ENCODE peak calls at places on chromosomes 7 and 10, in ten cellular contexts. N is PC-9, S is lower lobe of right lung, K is ovary, A is GM12865, G is sigmoid colon, M is keratinocyte, O is BE2C, R is WERI-Rb-1, B is Panc1. X is an unnamed sample.
A peak's percentile ranks its signal among the peaks of the same experiment; 100 is the strongest.

GRCh38 chr10:1939016-1939415 is 201.7 kb upstream of the ADARB2 start:
- DNase-seq in S (no peak), O (no peak), M (no peak), B (no peak), K (no peak), G (no peak), N (no peak), R (no peak), A (no peak), X (no peak)

GRCh38 chr7:84982199-84982598 is 204.7 kb downstream of the SEMA3D start:
- DNase-seq in G (no peak), N (no peak), B (no peak), K (no peak), M (no peak), O (no peak), R (no peak), S (no peak), A (no peak), X (no peak)

GRCh38 chr10:72292223-72292691 is 18.5 kb downstream of the DDIT4 start:
- DNase-seq in S (no peak), N (peak; percentile 99), M (peak; percentile 99), A (peak; percentile 67), B (no peak), K (no peak), O (no peak), G (no peak), R (no peak), X (no peak)

GRCh38 chr10:21807162-21807561 is 196.4 kb downstream of the DNAJC1 start:
- DNase-seq in S (no peak), N (no peak), O (peak; percentile 18), A (no peak), M (no peak), R (peak; percentile 42), K (no peak), G (no peak), B (no peak), X (no peak)

GRCh38 chr10:96863922-96864543 is 31.9 kb downstream of the LCOR start:
- DNase-seq in A (peak; percentile 30), B (peak; percentile 67), K (no peak), R (no peak), M (no peak), S (no peak), G (no peak), O (no peak), N (peak; percentile 95), X (peak; percentile 21)

GRCh38 chr10:89352039-89352597 is 24.3 kb downstream of the IFIT3 start:
- DNase-seq in N (peak; percentile 95), A (peak; percentile 88), K (no peak), O (no peak), R (no peak), M (peak; percentile 70), S (no peak), G (no peak), B (no peak), X (no peak)

GRCh38 chr7:41786324-41786723 is 83.4 kb upstream of the INHBA start:
- DNase-seq in K (no peak), O (no peak), S (no peak), G (no peak), A (no peak), M (no peak), R (no peak), N (no peak), B (no peak), X (no peak)

GRCh38 chr7:97298561-97298960 is 181.1 kb downstream of the SDHAF3 start:
- DNase-seq in S (no peak), M (no peak), O (no peak), K (no peak), R (no peak), G (no peak), N (no peak), A (no peak), B (no peak), X (no peak)

GRCh38 chr7:7862393-7862792 is 106.2 kb upstream of the GLCCI1 start:
- DNase-seq in A (no peak), N (no peak), S (no peak), R (no peak), M (no peak), K (no peak), B (no peak), G (no peak), O (no peak), X (no peak)

GRCh38 chr7:35255417-35255798 is 1.5 kb upstream of the TBX20 start:
- DNase-seq in R (no peak), N (no peak), O (no peak), B (no peak), K (no peak), A (no peak), S (no peak), G (no peak), M (no peak), X (no peak)

GRCh38 chr10:101780818-101781654 is 2.2 kb downstream of the NPM3 start:
- DNase-seq in A (peak; percentile 81), S (peak; percentile 75), K (peak; percentile 48), R (peak; percentile 73), O (peak; percentile 74), G (peak; percentile 73), B (peak; percentile 47), M (no peak), N (no peak), X (no peak)

GRCh38 chr10:82922755-82923154 is 1047.8 kb downstream of the NRG3 start:
- DNase-seq in M (no peak), K (no peak), O (no peak), S (no peak), B (no peak), R (no peak), G (no peak), A (no peak), N (no peak), X (no peak)

GRCh38 chr7:107813524-107813923 is 10.5 kb upstream of the SLC26A3 start:
- DNase-seq in A (no peak), G (no peak), M (no peak), B (no peak), K (no peak), O (no peak), S (no peak), N (no peak), R (no peak), X (no peak)

GRCh38 chr10:89531359-89531758 is 4.0 kb downstream of the SLC16A12 start:
- DNase-seq in N (no peak), S (no peak), O (no peak), B (no peak), A (no peak), R (no peak), K (no peak), M (no peak), G (no peak), X (no peak)

GRCh38 chr7:24741691-24742639 is 15.3 kb downstream of the GSDME start:
- DNase-seq in M (peak; percentile 93), G (no peak), A (no peak), S (no peak), N (no peak), R (no peak), B (no peak), O (peak; percentile 40), K (peak; percentile 73), X (no peak)

GRCh38 chr10:18689498-18689897 is 30.3 kb downstream of the ARL5B start:
- DNase-seq in O (no peak), K (no peak), B (no peak), M (no peak), A (no peak), N (no peak), S (no peak), G (no peak), R (no peak), X (no peak)

DNA sequence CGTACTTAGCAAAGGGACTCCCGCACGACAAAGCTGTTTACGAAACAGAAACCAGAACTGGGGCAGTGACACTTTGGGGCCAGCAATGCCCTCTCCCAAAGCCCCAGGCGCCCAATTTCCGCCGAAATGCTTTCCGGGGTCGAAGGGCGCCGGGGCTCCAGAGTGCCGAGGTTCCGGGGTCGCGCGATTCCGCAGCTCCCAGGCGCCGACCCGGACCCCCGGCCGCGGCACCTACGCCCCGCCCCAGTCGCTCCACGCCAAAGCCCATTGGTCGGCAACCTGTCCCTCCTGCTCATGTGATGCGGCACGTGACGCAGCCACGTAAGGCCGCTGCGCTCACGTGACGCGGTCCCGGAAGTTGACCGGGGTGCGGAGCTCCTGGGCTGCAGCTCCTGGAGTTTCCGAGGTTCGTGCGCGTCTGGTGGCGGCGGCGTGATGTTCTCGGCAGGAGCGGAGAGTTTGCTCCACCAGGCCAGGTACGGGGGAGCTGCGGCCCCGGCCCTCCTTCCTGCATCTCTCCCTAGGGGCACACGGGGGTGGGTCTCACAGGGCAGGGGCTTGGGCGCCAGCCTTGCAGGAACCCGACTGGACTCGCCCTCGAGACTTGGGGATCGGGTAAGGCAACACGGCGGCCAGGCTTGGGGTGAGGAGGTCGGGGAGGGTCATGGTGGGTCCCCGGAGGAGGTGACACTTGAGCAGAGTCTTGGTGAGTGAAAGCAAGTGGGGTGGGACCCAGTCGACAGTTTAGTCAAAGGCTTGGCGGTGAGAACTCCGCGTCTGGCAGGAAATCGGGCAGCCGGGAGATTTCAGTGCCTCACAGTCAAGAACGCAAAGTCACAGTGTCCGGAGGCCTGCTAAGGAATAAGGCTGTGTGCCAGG is at the start of gene AP5Z1:
- DNase-seq in B (peak; percentile 78), O (peak; percentile 97), M (peak; percentile 71), R (peak; percentile 95), A (peak; percentile 99), K (peak; percentile 95), S (peak; percentile 98), G (peak; percentile 98), N (peak; percentile 93), X (peak; percentile 92)
- TF ChIP-seq CTCF in B (no peak), O (no peak), M (no peak), R (no peak), A (no peak), K (no peak), S (no peak), G (no peak), N (no peak), X (no peak)

GRCh38 chr7:39414669-39415035 is 151.6 kb upstream of the YAE1 start:
- DNase-seq in M (no peak), G (no peak), O (no peak), K (no peak), B (no peak), R (no peak), S (no peak), N (no peak), A (no peak), X (no peak)
- H3K4me3 ChIP-seq in M (peak overlapping the region; percentile 43), G (peak overlapping the region; percentile 69), O (peak overlapping the region; percentile 36), K (peak overlapping the region; percentile 45), B (peak overlapping the region; percentile 71), R (peak overlapping the region; percentile 64), S (peak overlapping the region; percentile 63), N (no peak overlapping the region), A (peak overlapping the region; percentile 61), X (peak overlapping the region; percentile 33)

DNA sequence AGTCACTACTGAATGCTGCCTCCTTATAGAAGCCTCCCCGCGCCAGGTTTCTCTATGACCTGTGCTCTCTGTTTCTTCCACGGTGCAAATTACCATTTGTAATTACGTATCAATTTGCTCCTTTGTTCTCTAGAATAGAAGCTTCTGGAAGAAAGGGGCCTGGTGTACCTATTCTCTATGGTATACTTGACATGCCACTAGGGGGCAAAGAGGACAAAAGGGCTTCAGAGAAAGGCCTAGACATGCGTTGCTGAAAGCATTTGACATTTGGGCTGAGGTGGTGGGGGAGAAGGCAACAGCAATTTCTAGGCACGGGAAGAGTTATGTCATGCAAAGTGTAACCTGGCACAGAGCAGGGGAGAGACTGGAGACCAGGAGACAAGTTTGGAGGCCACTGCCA is 148.7 kb downstream of the WDR11 start:
- DNase-seq in G (no peak), S (no peak), M (no peak), R (no peak), N (no peak), A (no peak), K (no peak), O (no peak), B (no peak), X (no peak)
- TF ChIP-seq CTCF in G (no peak), S (no peak), M (peak; percentile 25), R (peak; percentile 0), N (no peak), A (no peak), K (no peak), O (peak; percentile 31), B (peak; percentile 25), X (peak; percentile 26)

GRCh38 chr10:95832216-95833037 is 75.3 kb upstream of the CC2D2B start:
- DNase-seq in O (no peak), N (no peak), R (no peak), B (no peak), M (no peak), A (peak; percentile 98), G (no peak), K (no peak), S (no peak), X (peak; percentile 95)
- H3K4me3 ChIP-seq in O (no peak overlapping the region), N (no peak overlapping the region), R (no peak overlapping the region), B (no peak overlapping the region), M (no peak overlapping the region), A (peak overlapping the region; percentile 48), G (no peak overlapping the region), K (no peak overlapping the region), S (no peak overlapping the region), X (peak overlapping the region; percentile 18)

X was measured in GM12864.